ENCODE peak calls at places on chromosomes 6 and 20, in eight cellular contexts. M is PC-9, C is tibial artery, Y is body of pancreas, U is IMR-90, G is left ventricle myocardium inferior, D is fibroblast of mammary gland, T is mammary epithelial cell. F is an unnamed sample.

GRCh38 chr6:55469829-55470438 is 109.1 kb downstream of the HMGCLL1 start:
- DNase-seq in M (no peak), C (no peak), Y (no peak), U (no peak), G (no peak), D (peak), T (no peak), F (peak)

GRCh38 chr6:161242779-161243693 is 30.8 kb downstream of the AGPAT4 start:
- DNase-seq in M (no peak), C (no peak), Y (no peak), U (peak), G (no peak), D (peak), T (no peak), F (no peak)

GRCh38 chr6:148514091-148514850 is 171.6 kb downstream of the SASH1 start:
- DNase-seq in M (no peak), C (no peak), Y (no peak), U (peak), G (no peak), D (peak), T (no peak), F (no peak)

GRCh38 chr20:10673176-10673830 is 496 bp downstream of the JAG1 start:
- DNase-seq in M (no peak), C (no peak), Y (peak), U (no peak), G (no peak), D (no peak), T (no peak), F (peak)

GRCh38 chr20:4227085-4227821 is 211.9 kb upstream of the RNF24 start:
- DNase-seq in M (peak), C (no peak), Y (no peak), U (peak), G (no peak), D (peak), T (peak), F (peak)

GRCh38 chr20:6768228-6769185 is 1.0 kb downstream of the BMP2 start:
- DNase-seq in M (no peak), C (peak), Y (peak), U (peak), G (peak), D (no peak), T (peak), F (no peak)

GRCh38 chr6:159075506-159076100 is 30.8 kb upstream of the TAGAP start:
- DNase-seq in M (no peak), C (no peak), Y (no peak), U (no peak), G (no peak), D (peak), T (no peak), F (no peak)

GRCh38 chr6:148831064-148831463 is 84.2 kb downstream of the UST start:
- DNase-seq in M (no peak), C (no peak), Y (no peak), U (no peak), G (no peak), D (no peak), T (peak), F (peak)

GRCh38 chr6:159654483-159655098 is 38.5 kb downstream of the SOD2 start:
- DNase-seq in M (peak), C (no peak), Y (no peak), U (peak), G (no peak), D (peak), T (peak), F (peak)

GRCh38 chr6:113707194-113707593 is 150.0 kb upstream of the MARCKS start:
- DNase-seq in M (no peak), C (no peak), Y (no peak), U (no peak), G (no peak), D (no peak), T (no peak), F (no peak)

GRCh38 chr20:2752631-2753455 is 47.6 kb downstream of the CPXM1 start:
- DNase-seq in M (no peak), C (no peak), Y (no peak), U (peak), G (no peak), D (peak), T (no peak), F (peak)

DNA sequence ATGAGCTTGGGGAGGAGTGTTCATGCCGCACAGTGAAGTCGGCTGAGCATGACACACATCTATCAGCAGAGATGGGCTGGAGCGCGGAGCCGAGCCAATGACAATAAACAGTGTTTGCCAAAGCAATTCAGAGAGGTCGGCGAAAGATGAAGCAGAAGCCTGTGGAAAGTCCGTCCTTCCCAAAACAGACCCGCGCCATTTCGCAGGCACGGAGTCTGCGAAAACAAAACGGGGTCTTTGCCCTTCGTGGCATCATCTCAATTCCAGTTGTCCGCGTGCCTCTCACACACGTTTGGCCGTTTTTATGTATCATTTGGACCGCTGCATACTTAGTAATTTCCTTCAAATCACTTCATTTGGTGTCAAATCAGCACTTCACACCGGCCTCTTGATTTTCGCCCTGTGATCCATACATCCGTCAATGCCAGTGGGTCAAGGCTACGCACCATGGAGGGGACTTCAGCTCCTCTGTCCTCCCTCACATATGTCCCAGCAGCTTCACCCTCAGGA is 71.3 kb downstream of the SULF2 start:
- DNase-seq in M (no peak), C (peak), Y (no peak), U (peak), G (peak), D (peak), T (no peak), F (no peak)
- TF ChIP-seq CTCF in M (no peak), C (no peak), Y (no peak), U (no peak), G (no peak), D (no peak), T (no peak), F (no peak)

GRCh38 chr6:75202676-75203131 is 3.1 kb downstream of the COL12A1 start:
- DNase-seq in M (no peak), C (no peak), Y (no peak), U (peak), G (no peak), D (peak), T (peak), F (no peak)
- H3K4me3 ChIP-seq in M (no peak), C (peak), Y (no peak), U (peak), G (peak), D (peak), T (peak), F (no peak)

DNA sequence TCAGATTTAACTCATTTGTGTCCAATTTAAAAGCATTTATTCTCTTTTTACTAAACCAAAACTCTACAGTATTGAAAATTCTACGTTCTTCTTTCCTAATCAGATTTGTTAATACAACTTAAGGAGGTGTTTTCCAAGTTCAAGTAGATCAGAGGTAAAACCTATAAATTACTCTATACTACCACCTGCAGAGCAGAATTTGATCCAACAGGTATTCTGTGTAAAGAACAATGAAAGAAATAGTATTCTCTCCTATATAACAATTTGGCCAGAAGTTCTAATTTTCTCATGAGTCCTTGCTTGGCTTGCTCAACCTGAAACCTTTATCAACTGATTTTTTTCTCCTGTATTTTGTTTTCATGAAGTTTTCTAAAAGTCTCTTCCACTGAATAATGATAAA is 28.5 kb upstream of the DST start:
- DNase-seq in M (no peak), C (no peak), Y (no peak), U (no peak), G (no peak), D (no peak), T (no peak), F (no peak)
- TF ChIP-seq CTCF in M (no peak), C (no peak), Y (no peak), U (no peak), G (no peak), D (no peak), T (peak), F (no peak)

GRCh38 chr6:154243793-154244768 is 112.5 kb downstream of the IPCEF1 start:
- DNase-seq in M (no peak), C (no peak), Y (no peak), U (no peak), G (no peak), D (no peak), T (peak), F (no peak)

GRCh38 chr6:154247119-154247814 is 109.3 kb downstream of the IPCEF1 start:
- DNase-seq in M (no peak), C (no peak), Y (no peak), U (no peak), G (no peak), D (no peak), T (no peak), F (peak)

GRCh38 chr6:154249499-154250298 is 106.9 kb downstream of the IPCEF1 start:
- DNase-seq in M (no peak), C (no peak), Y (no peak), U (no peak), G (no peak), D (no peak), T (no peak), F (peak)

GRCh38 chr6:154245542-154245941 is 111.1 kb downstream of the IPCEF1 start:
- DNase-seq in M (no peak), C (no peak), Y (no peak), U (no peak), G (no peak), D (no peak), T (no peak), F (no peak)

GRCh38 chr6:154246723-154247118 is 109.9 kb downstream of the IPCEF1 start:
- DNase-seq in M (no peak), C (no peak), Y (no peak), U (no peak), G (no peak), D (no peak), T (no peak), F (no peak)
- H3K4me3 ChIP-seq in M (no peak), C (no peak), Y (no peak), U (no peak), G (peak), D (no peak), T (no peak), F (peak)

GRCh38 chr20:46960536-46960935 is 65.9 kb downstream of the EYA2 start:
- DNase-seq in M (no peak), C (no peak), Y (no peak), U (no peak), G (no peak), D (no peak), T (no peak), F (no peak)

GRCh38 chr20:46963758-46964181 is 69.1 kb downstream of the EYA2 start:
- DNase-seq in M (peak), C (no peak), Y (no peak), U (peak), G (no peak), D (peak), T (peak), F (no peak)

GRCh38 chr20:46963196-46963529 is 68.5 kb downstream of the EYA2 start:
- DNase-seq in M (peak), C (no peak), Y (no peak), U (no peak), G (no peak), D (no peak), T (no peak), F (no peak)

GRCh38 chr20:46964299-46965123 is 69.9 kb downstream of the EYA2 start:
- DNase-seq in M (no peak), C (no peak), Y (no peak), U (no peak), G (no peak), D (no peak), T (no peak), F (no peak)

DNA sequence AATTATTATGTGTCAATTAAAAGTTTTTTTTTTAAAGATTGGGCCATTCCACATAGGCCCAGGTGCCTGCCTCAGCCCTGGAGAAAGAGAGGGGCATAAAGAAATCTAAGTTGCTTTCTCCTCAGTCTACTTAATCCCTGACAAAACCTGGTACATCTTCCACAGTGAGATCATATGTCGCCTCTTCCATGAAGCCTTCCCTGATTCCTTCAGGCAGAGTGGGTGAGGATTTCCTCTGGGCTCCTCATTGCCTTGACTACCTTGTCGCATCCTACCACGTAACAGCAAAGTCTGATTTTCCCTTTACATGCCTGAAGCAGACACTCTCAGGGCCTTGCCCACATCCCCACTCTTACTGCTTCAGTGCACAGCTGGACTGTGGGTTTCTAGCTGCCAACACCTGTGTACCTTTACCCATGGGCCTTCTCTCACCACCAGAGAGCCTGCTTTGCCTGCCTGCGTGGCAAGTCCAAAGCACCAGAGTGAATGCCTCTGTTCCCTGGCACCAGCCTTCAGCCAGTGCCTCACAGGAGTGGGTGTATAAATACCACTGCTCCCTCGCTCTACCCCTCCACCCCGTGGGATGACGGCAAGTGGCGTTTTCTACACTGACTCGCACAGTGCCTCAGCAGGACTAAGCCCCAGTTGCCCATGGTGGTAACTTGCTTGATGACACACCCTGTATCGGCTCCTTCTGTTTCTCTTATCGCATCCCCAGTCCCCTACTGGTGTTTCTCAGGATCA is 68.0 kb downstream of the EYA2 start:
- DNase-seq in M (no peak), C (no peak), Y (no peak), U (peak), G (no peak), D (no peak), T (no peak), F (no peak)
- TF ChIP-seq CTCF in M (no peak), C (no peak), Y (no peak), U (no peak), G (no peak), D (no peak), T (no peak), F (no peak)

GRCh38 chr6:43373252-43373875 is 3.9 kb upstream of the ZNF318 start:
- DNase-seq in M (no peak), C (no peak), Y (no peak), U (no peak), G (no peak), D (no peak), T (no peak), F (no peak)

GRCh38 chr6:43368517-43369160 is 808 bp downstream of the ZNF318 start:
- DNase-seq in M (no peak), C (peak), Y (peak), U (peak), G (peak), D (peak), T (peak), F (no peak)

GRCh38 chr6:43369174-43370002 is at the start of gene ZNF318:
- DNase-seq in M (peak), C (peak), Y (peak), U (peak), G (peak), D (peak), T (peak), F (peak)

DNA sequence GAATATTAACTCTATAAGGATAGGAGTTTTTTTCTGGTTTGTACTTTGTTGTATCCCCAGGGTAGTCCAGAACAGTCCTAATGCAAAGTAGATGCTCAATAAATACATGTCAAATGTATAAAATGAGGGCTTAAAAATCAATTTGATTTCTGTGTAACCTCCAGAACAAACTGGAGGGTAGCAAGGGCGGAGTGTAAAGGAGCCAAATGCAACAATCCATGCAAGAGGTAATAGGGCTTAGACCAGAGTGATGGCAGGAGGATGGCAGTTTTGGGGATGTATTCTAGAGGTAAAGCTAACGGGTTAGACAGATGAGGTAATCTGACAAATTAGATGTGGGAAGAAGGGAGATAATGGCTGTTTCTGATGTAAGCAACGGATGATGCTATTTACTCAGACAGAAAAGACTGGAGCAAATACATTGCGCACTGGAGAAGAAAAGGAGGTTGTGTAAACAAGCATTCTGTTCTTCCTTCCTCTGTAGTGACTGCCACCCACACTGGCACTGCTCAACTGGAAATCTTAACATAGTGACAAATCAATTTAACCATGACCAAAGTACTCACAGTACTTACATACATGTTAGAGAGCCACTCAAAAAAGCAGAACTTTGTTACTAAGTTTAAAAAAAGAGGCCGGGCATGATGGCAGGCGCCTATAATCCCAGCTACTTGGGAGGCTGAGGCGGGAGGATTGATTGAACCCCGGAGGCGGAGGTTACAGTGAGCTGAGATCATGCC is 2.0 kb downstream of the ZNF318 start:
- DNase-seq in M (no peak), C (no peak), Y (no peak), U (peak), G (no peak), D (no peak), T (no peak), F (no peak)
- H3K4me3 ChIP-seq in M (no peak), C (peak), Y (no peak), U (no peak), G (peak), D (no peak), T (peak), F (peak)

GRCh38 chr20:32797160-32797468 is 22.6 kb upstream of the MAPRE1 start:
- DNase-seq in M (no peak), C (no peak), Y (no peak), U (peak), G (no peak), D (no peak), T (no peak), F (no peak)
- TF ChIP-seq CTCF in M (no peak), C (no peak), Y (no peak), U (no peak), G (no peak), D (no peak), T (no peak), F (no peak)

GRCh38 chr6:44262467-44263356 is 2.6 kb downstream of the NFKBIE start:
- DNase-seq in M (no peak), C (no peak), Y (no peak), U (no peak), G (no peak), D (no peak), T (no peak), F (peak)
- H3K4me3 ChIP-seq in M (no peak), C (peak), Y (no peak), U (peak), G (peak), D (no peak), T (no peak), F (peak)

DNA sequence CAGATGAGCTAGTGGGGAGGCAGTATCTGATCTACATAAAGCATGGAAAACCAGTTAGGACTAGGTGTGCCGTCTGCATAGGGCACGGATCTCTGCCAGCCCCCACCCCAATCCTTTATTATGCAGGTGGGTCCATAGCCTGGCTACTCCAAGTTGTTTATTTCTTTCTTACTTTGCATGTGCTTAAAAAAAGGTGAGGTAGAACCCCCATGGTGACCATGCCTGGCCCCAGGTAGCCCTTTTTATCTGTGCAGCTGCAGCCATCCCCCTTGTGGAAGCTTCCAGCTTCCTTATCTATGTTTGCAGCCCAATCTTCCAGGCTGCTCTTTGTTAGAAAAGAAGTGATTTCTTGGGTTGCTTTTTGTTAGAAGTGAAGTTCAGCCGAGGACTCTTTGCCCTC is 9.0 kb upstream of the TREM2 start:
- DNase-seq in M (no peak), C (no peak), Y (no peak), U (no peak), G (no peak), D (no peak), T (no peak), F (no peak)
- TF ChIP-seq CTCF in M (no peak), C (no peak), Y (no peak), U (no peak), G (no peak), D (no peak), T (no peak), F (no peak)

F was measured in GM12865.